ENCODE peak calls at places on chromosomes 11 and 22, in eight cellular contexts. One of them, this sample, is unnamed.

GRCh38 chr11:82826526-82826925 is 73.7 kb downstream of the PRCP start:
- DNase-seq in AG10803: peak; percentile 3
- DNase-seq in AG04449: no peak
- DNase-seq in ovary: no peak
- DNase-seq in WTC11: no peak
- DNase-seq in MM.1S: no peak
- DNase-seq in AG09319: no peak
- DNase-seq in IMR-90: no peak
- DNase-seq in this sample: no peak

GRCh38 chr22:39517470-39517869 is 2.9 kb upstream of the ATF4 start:
- DNase-seq in AG10803: no peak
- DNase-seq in AG04449: no peak
- DNase-seq in ovary: no peak
- DNase-seq in WTC11: no peak
- DNase-seq in MM.1S: no peak
- DNase-seq in AG09319: no peak
- DNase-seq in IMR-90: no peak
- DNase-seq in this sample: no peak

GRCh38 chr22:19986410-19987341 is 29.9 kb downstream of the ARVCF start:
- DNase-seq in AG10803: peak; percentile 61
- DNase-seq in AG04449: no peak
- DNase-seq in ovary: peak; percentile 77
- DNase-seq in WTC11: peak; percentile 83
- DNase-seq in MM.1S: peak; percentile 62
- DNase-seq in AG09319: no peak
- DNase-seq in IMR-90: peak; percentile 61
- DNase-seq in this sample: peak; percentile 73

GRCh38 chr11:134474942-134475341 is 62.9 kb upstream of the B3GAT1 start:
- DNase-seq in AG10803: no peak
- DNase-seq in AG04449: no peak
- DNase-seq in ovary: no peak
- DNase-seq in WTC11: no peak
- DNase-seq in MM.1S: no peak
- DNase-seq in AG09319: no peak
- DNase-seq in IMR-90: no peak
- DNase-seq in this sample: no peak

GRCh38 chr11:44943118-44943517 is 7.6 kb downstream of the TP53I11 start:
- DNase-seq in AG10803: no peak
- DNase-seq in AG04449: no peak
- DNase-seq in ovary: no peak
- DNase-seq in WTC11: no peak
- DNase-seq in MM.1S: no peak
- DNase-seq in AG09319: no peak
- DNase-seq in IMR-90: no peak
- DNase-seq in this sample: peak; percentile 16

GRCh38 chr11:75014129-75014528 is 25.4 kb downstream of the NEU3 start:
- DNase-seq in AG10803: peak; percentile 86
- DNase-seq in AG04449: peak; percentile 57
- DNase-seq in ovary: no peak
- DNase-seq in WTC11: no peak
- DNase-seq in MM.1S: no peak
- DNase-seq in AG09319: peak; percentile 24
- DNase-seq in IMR-90: peak; percentile 95
- DNase-seq in this sample: no peak

GRCh38 chr11:67780056-67780455 is 105.6 kb upstream of the ALDH3B2 start:
- DNase-seq in AG10803: no peak
- DNase-seq in AG04449: no peak
- DNase-seq in ovary: no peak
- DNase-seq in WTC11: no peak
- DNase-seq in MM.1S: no peak
- DNase-seq in AG09319: no peak
- DNase-seq in IMR-90: no peak
- DNase-seq in this sample: no peak

GRCh38 chr22:42700901-42701300 is 19.8 kb downstream of the A4GALT start:
- DNase-seq in AG10803: no peak
- DNase-seq in AG04449: no peak
- DNase-seq in ovary: no peak
- DNase-seq in WTC11: no peak
- DNase-seq in MM.1S: no peak
- DNase-seq in AG09319: no peak
- DNase-seq in IMR-90: no peak
- DNase-seq in this sample: no peak

GRCh38 chr11:61949169-61950034 is 749 bp upstream of the BEST1 start:
- DNase-seq in AG10803: peak; percentile 98
- DNase-seq in AG04449: peak; percentile 89
- DNase-seq in ovary: peak; percentile 83
- DNase-seq in WTC11: peak; percentile 76
- DNase-seq in MM.1S: peak; percentile 26
- DNase-seq in AG09319: peak; percentile 97
- DNase-seq in IMR-90: peak; percentile 98
- DNase-seq in this sample: peak; percentile 51

GRCh38 chr11:107576497-107577086 is 11.1 kb upstream of the ALKBH8 start:
- DNase-seq in AG10803: peak; percentile 56
- DNase-seq in AG04449: no peak
- DNase-seq in ovary: peak; percentile 19
- DNase-seq in WTC11: peak; percentile 52
- DNase-seq in MM.1S: peak; percentile 56
- DNase-seq in AG09319: peak; percentile 19
- DNase-seq in IMR-90: peak; percentile 47
- DNase-seq in this sample: peak; percentile 52

GRCh38 chr22:19128946-19129727 is 2.0 kb upstream of the TSSK2 start:
- DNase-seq in AG10803: no peak
- DNase-seq in AG04449: no peak
- DNase-seq in ovary: no peak
- DNase-seq in WTC11: no peak
- DNase-seq in MM.1S: no peak
- DNase-seq in AG09319: no peak
- DNase-seq in IMR-90: no peak
- DNase-seq in this sample: no peak

GRCh38 chr22:48805516-48805915 is 1022.2 kb downstream of the BRD1 start:
- DNase-seq in AG10803: no peak
- DNase-seq in AG04449: no peak
- DNase-seq in ovary: no peak
- DNase-seq in WTC11: no peak
- DNase-seq in MM.1S: no peak
- DNase-seq in AG09319: no peak
- DNase-seq in IMR-90: no peak
- DNase-seq in this sample: no peak

GRCh38 chr11:42709216-42709615 is 602.6 kb upstream of the API5 start:
- DNase-seq in AG10803: no peak
- DNase-seq in AG04449: no peak
- DNase-seq in ovary: no peak
- DNase-seq in WTC11: no peak
- DNase-seq in MM.1S: no peak
- DNase-seq in AG09319: no peak
- DNase-seq in IMR-90: no peak
- DNase-seq in this sample: no peak

GRCh38 chr11:120652705-120653335 is 141.3 kb downstream of the GRIK4 start:
- DNase-seq in AG10803: no peak
- DNase-seq in AG04449: no peak
- DNase-seq in ovary: no peak
- DNase-seq in WTC11: no peak
- DNase-seq in MM.1S: no peak
- DNase-seq in AG09319: no peak
- DNase-seq in IMR-90: peak; percentile 13
- DNase-seq in this sample: peak; percentile 46

GRCh38 chr22:50044485-50045143 is 13.5 kb downstream of the TTLL8 start:
- DNase-seq in AG10803: no peak
- DNase-seq in AG04449: no peak
- DNase-seq in ovary: no peak
- DNase-seq in WTC11: no peak
- DNase-seq in MM.1S: no peak
- DNase-seq in AG09319: no peak
- DNase-seq in IMR-90: no peak
- DNase-seq in this sample: no peak

GRCh38 chr22:39185601-39186012 is 33.1 kb upstream of the CBX7 start:
- DNase-seq in AG10803: peak; percentile 92
- DNase-seq in AG04449: no peak
- DNase-seq in ovary: no peak
- DNase-seq in WTC11: no peak
- DNase-seq in MM.1S: no peak
- DNase-seq in AG09319: no peak
- DNase-seq in IMR-90: peak; percentile 49
- DNase-seq in this sample: no peak

DNA sequence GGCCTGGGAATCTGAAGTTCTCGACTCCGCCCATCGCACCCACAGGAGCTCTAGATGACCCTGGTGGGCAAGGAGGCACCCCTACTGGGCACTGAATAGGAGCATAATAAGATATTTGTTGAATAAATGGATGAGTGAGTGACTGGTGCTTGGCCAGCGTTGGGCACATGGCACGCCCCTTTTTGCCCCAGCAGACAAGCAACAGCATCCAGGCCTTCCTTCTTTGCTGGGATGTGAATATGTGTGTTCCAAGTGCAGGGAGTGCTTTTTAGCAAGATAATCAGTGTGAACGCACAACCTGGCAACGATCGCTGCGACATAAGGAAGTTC is 450 bp upstream of the CELF1 start:
- DNase-seq in AG10803: peak; percentile 35
- DNase-seq in AG04449: no peak
- DNase-seq in ovary: no peak
- DNase-seq in WTC11: no peak
- DNase-seq in MM.1S: no peak
- DNase-seq in AG09319: no peak
- DNase-seq in IMR-90: no peak
- DNase-seq in this sample: no peak
- TF ChIP-seq CTCF in AG10803: no peak
- TF ChIP-seq CTCF in AG04449: no peak
- TF ChIP-seq CTCF in ovary: no peak
- TF ChIP-seq CTCF in WTC11: no peak
- TF ChIP-seq CTCF in MM.1S: no peak
- TF ChIP-seq CTCF in AG09319: no peak
- TF ChIP-seq CTCF in IMR-90: no peak
- TF ChIP-seq CTCF in this sample: no peak

DNA sequence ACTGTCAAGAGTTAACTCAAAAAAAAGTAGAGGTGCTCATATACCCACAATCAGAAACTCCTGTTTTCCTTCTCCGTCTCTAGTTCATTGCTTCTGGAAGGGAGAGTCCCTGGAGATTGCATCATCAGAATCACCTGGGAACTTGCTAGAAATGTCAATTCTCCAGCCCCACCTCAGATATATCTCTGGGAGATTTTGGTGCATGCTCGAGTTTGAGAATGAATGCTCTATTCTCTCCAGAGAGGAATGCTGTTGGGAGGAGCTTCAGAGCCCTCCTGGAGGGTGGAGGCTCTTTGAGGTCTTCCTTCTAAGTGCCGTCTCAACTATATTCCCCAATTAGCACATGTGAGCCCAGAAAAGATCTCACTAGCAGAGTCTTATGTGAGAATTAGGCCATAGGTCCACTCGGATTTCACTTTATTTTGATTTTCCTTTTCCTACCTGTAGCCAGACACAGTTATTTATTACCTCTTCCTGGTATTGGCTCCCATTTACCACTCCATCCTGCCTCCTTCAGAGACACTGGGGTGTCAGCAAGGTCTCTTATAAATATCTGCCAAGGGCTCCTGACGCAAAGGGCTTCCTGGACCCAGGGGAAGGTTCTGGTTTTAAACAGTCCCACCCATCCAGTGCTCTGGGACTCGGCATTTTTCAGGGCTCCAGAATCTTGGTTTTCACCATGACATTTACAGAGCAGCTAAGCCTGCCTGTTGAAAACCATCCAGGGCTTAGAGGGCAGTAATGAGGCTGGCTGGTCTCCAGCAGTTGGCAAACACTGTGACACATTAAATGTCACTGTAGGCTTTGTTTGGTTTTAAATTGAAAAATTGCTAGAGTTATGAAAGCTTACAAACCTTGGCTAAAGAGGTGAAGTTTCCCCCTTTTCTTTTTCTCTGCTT is 136.2 kb downstream of the CD44 start:
- DNase-seq in AG10803: peak; percentile 66
- DNase-seq in AG04449: no peak
- DNase-seq in ovary: no peak
- DNase-seq in WTC11: no peak
- DNase-seq in MM.1S: no peak
- DNase-seq in AG09319: no peak
- DNase-seq in IMR-90: no peak
- DNase-seq in this sample: no peak
- TF ChIP-seq CTCF in AG10803: no peak
- TF ChIP-seq CTCF in AG04449: no peak
- TF ChIP-seq CTCF in ovary: no peak
- TF ChIP-seq CTCF in WTC11: no peak
- TF ChIP-seq CTCF in MM.1S: no peak
- TF ChIP-seq CTCF in AG09319: no peak
- TF ChIP-seq CTCF in IMR-90: no peak
- TF ChIP-seq CTCF in this sample: no peak

DNA sequence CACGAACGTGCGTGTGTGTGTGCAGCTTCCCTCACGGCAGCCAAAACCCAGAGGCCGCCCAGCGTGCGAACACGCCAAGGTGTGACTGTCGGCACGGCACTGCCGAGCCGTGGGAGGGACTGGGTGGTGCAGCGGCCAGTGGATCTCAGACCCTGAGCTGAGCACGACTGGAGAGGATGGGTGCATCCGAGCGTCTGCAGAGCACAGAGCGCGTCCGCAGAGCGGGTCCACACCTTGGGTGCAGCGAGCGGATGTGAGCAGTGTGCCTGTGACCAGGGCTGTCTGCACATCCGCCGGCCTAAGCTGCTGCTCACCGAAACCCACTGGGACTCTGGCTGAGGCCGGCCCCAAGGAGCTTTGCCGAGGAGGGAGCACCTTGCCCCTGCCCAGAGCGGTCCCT is 22.7 kb downstream of the PTDSS2 start:
- DNase-seq in AG10803: no peak
- DNase-seq in AG04449: no peak
- DNase-seq in ovary: no peak
- DNase-seq in WTC11: no peak
- DNase-seq in MM.1S: no peak
- DNase-seq in AG09319: no peak
- DNase-seq in IMR-90: no peak
- DNase-seq in this sample: no peak
- TF ChIP-seq CTCF in AG10803: no peak
- TF ChIP-seq CTCF in AG04449: no peak
- TF ChIP-seq CTCF in ovary: no peak
- TF ChIP-seq CTCF in WTC11: no peak
- TF ChIP-seq CTCF in MM.1S: no peak
- TF ChIP-seq CTCF in AG09319: no peak
- TF ChIP-seq CTCF in IMR-90: no peak
- TF ChIP-seq CTCF in this sample: no peak

DNA sequence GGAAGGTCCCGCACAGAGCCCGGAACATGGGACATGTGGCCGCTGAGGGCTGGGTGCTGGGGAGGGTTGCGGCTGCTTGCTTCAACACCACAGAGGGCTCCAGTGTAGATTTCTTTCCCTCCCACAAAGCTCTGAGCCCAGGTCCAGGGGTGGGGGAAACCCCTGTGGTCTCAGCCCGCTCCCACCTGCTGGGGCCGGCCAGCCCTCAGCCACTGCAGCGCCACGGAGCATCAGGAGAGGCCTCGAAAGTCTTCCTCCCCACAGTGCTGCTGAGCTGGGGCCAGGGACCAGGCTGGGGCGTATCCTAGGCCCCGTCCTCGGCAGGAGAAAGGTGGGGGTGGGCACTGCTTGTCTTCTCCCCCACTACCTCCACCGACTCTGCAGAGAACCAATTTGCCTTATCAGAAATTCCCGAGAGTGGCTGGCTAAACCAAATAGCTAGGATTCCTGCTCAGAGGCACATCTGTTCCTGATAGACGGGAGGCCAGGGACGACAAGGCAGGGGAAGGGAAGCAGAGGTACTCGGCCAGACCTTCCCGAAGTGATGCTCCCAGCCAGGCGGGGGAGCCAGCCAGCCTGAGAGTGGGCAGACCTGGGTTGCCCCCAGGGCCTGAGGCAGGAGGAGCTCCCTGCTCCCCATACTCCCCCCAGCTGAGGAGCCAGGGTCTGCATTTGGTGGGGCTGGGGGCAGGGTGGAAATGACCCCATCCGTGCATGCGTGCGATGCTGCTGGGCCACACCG is 18.7 kb downstream of the IGF2 start:
- DNase-seq in AG10803: peak; percentile 48
- DNase-seq in AG04449: no peak
- DNase-seq in ovary: no peak
- DNase-seq in WTC11: no peak
- DNase-seq in MM.1S: no peak
- DNase-seq in AG09319: no peak
- DNase-seq in IMR-90: no peak
- DNase-seq in this sample: no peak
- TF ChIP-seq CTCF in AG10803: no peak
- TF ChIP-seq CTCF in AG04449: peak; percentile 7
- TF ChIP-seq CTCF in ovary: no peak
- TF ChIP-seq CTCF in WTC11: no peak
- TF ChIP-seq CTCF in MM.1S: no peak
- TF ChIP-seq CTCF in AG09319: peak; percentile 23
- TF ChIP-seq CTCF in IMR-90: no peak
- TF ChIP-seq CTCF in this sample: no peak